ENCODE peak calls at places on chromosomes 4 and X, in seven cellular contexts. Z is anterior cingulate cortex; K is heart right ventricle; G is HS-27A; N is CD4-positive, alpha-beta T cell; M is Caki2; D is cerebellar cortex. B is an unnamed sample.

GRCh38 chr4:3769642-3770184 is 3.5 kb downstream of the ADRA2C start:
- DNase-seq in Z (no peak), K (no peak), G (no peak), N (no peak), M (no peak), D (no peak), B (no peak)

GRCh38 chr4:120765271-120765985 is 157.1 kb downstream of the PRDM5 start:
- DNase-seq in Z (no peak), K (no peak), G (no peak), N (no peak), M (no peak), D (no peak), B (no peak)

GRCh38 chrX:85977218-85977617 is 70.1 kb downstream of the CHM start:
- DNase-seq in Z (no peak), K (no peak), G (no peak), N (no peak), M (no peak), D (no peak), B (no peak)

GRCh38 chr4:146235654-146236570 is 21.6 kb downstream of the REELD1 start:
- DNase-seq in Z (no peak), K (no peak), G (no peak), N (no peak), M (no peak), D (no peak), B (peak; percentile 23)

GRCh38 chrX:100745806-100746537 is 14.1 kb upstream of the SYTL4 start:
- DNase-seq in Z (no peak), K (no peak), G (no peak), N (no peak), M (no peak), D (no peak), B (peak; percentile 5)

GRCh38 chrX:47585273-47585672 is 3.0 kb downstream of the TIMP1 start:
- DNase-seq in Z (no peak), K (no peak), G (no peak), N (no peak), M (no peak), D (no peak), B (no peak)

GRCh38 chr4:24476209-24476781 is 108.1 kb downstream of the DHX15 start:
- DNase-seq in Z (no peak), K (no peak), G (no peak), N (no peak), M (no peak), D (peak; percentile 12), B (peak; percentile 21)

GRCh38 chr4:16585053-16585452 is 313.4 kb downstream of the LDB2 start:
- DNase-seq in Z (no peak), K (no peak), G (no peak), N (no peak), M (no peak), D (no peak), B (no peak)

GRCh38 chrX:18424482-18425198 is 768 bp upstream of the CDKL5 start:
- DNase-seq in Z (peak; percentile 11), K (no peak), G (no peak), N (peak; percentile 1), M (peak; percentile 38), D (peak; percentile 25), B (peak; percentile 10)

GRCh38 chrX:19728915-19729314 is 158.5 kb downstream of the SH3KBP1 start:
- DNase-seq in Z (no peak), K (no peak), G (no peak), N (no peak), M (no peak), D (no peak), B (no peak)

GRCh38 chr4:18858229-18858922 is 836.8 kb upstream of the LCORL start:
- DNase-seq in Z (no peak), K (no peak), G (no peak), N (no peak), M (no peak), D (no peak), B (no peak)